ENCODE peak calls at places on chromosomes 12 and 14, in nine cellular contexts. One of them, this sample, is unnamed.

GRCh38 chr14:52007211-52007610 is 17.9 kb downstream of the RTRAF start:
- DNase-seq in stimulated activated CD8-positive, alpha-beta memory T cell treated with anti-CD3 and anti-CD28 coated beads, Interleukin-4, amount 100 ng/mL, for 4 hours: no peak
- DNase-seq in central memory CD4-positive, alpha-beta T cell: no peak
- DNase-seq in stomach: no peak
- DNase-seq in HTR-8/SVneo: no peak
- DNase-seq in GM13977: no peak
- DNase-seq in stromal cell of bone marrow: no peak
- DNase-seq in A549: no peak
- DNase-seq in RCC 7860: no peak
- DNase-seq in this sample: no peak

GRCh38 chr12:122861586-122861970 is 26.3 kb downstream of the HIP1R start:
- DNase-seq in stomach: no peak
- DNase-seq in HTR-8/SVneo: no peak
- DNase-seq in stromal cell of bone marrow: no peak
- DNase-seq in GM13977: no peak
- DNase-seq in central memory CD4-positive, alpha-beta T cell: no peak
- DNase-seq in RCC 7860: no peak
- DNase-seq in A549: no peak
- DNase-seq in stimulated activated CD8-positive, alpha-beta memory T cell treated with anti-CD3 and anti-CD28 coated beads, Interleukin-4, amount 100 ng/mL, for 4 hours: no peak
- DNase-seq in this sample: no peak

GRCh38 chr12:47802312-47802711 is 17.4 kb downstream of the HDAC7 start:
- DNase-seq in RCC 7860: no peak
- DNase-seq in stromal cell of bone marrow: no peak
- DNase-seq in stomach: no peak
- DNase-seq in A549: no peak
- DNase-seq in HTR-8/SVneo: no peak
- DNase-seq in GM13977: no peak
- DNase-seq in stimulated activated CD8-positive, alpha-beta memory T cell treated with anti-CD3 and anti-CD28 coated beads, Interleukin-4, amount 100 ng/mL, for 4 hours: no peak
- DNase-seq in central memory CD4-positive, alpha-beta T cell: no peak
- DNase-seq in this sample: no peak

GRCh38 chr12:74537126-74537706 is 419 bp upstream of the ATXN7L3B start:
- DNase-seq in HTR-8/SVneo: peak
- DNase-seq in RCC 7860: peak
- DNase-seq in stomach: no peak
- DNase-seq in GM13977: peak
- DNase-seq in central memory CD4-positive, alpha-beta T cell: no peak
- DNase-seq in stromal cell of bone marrow: peak
- DNase-seq in stimulated activated CD8-positive, alpha-beta memory T cell treated with anti-CD3 and anti-CD28 coated beads, Interleukin-4, amount 100 ng/mL, for 4 hours: no peak
- DNase-seq in A549: peak
- DNase-seq in this sample: no peak

GRCh38 chr12:26736563-26737486 is 96.2 kb downstream of the ITPR2 start:
- DNase-seq in RCC 7860: no peak
- DNase-seq in central memory CD4-positive, alpha-beta T cell: no peak
- DNase-seq in GM13977: no peak
- DNase-seq in A549: no peak
- DNase-seq in stimulated activated CD8-positive, alpha-beta memory T cell treated with anti-CD3 and anti-CD28 coated beads, Interleukin-4, amount 100 ng/mL, for 4 hours: no peak
- DNase-seq in stromal cell of bone marrow: no peak
- DNase-seq in HTR-8/SVneo: no peak
- DNase-seq in stomach: no peak
- DNase-seq in this sample: no peak

GRCh38 chr12:45667761-45668160 is 61.7 kb upstream of the ARID2 start:
- DNase-seq in A549: no peak
- DNase-seq in RCC 7860: no peak
- DNase-seq in GM13977: no peak
- DNase-seq in central memory CD4-positive, alpha-beta T cell: no peak
- DNase-seq in HTR-8/SVneo: no peak
- DNase-seq in stomach: no peak
- DNase-seq in stromal cell of bone marrow: no peak
- DNase-seq in stimulated activated CD8-positive, alpha-beta memory T cell treated with anti-CD3 and anti-CD28 coated beads, Interleukin-4, amount 100 ng/mL, for 4 hours: no peak
- DNase-seq in this sample: no peak

GRCh38 chr12:94609917-94610443 is 40.4 kb downstream of the TMCC3 start:
- DNase-seq in GM13977: no peak
- DNase-seq in stomach: peak
- DNase-seq in stimulated activated CD8-positive, alpha-beta memory T cell treated with anti-CD3 and anti-CD28 coated beads, Interleukin-4, amount 100 ng/mL, for 4 hours: no peak
- DNase-seq in central memory CD4-positive, alpha-beta T cell: no peak
- DNase-seq in HTR-8/SVneo: no peak
- DNase-seq in A549: no peak
- DNase-seq in RCC 7860: no peak
- DNase-seq in stromal cell of bone marrow: no peak
- DNase-seq in this sample: no peak

GRCh38 chr14:87044807-87045206 is 948.2 kb downstream of the GALC start:
- DNase-seq in stromal cell of bone marrow: no peak
- DNase-seq in GM13977: no peak
- DNase-seq in stimulated activated CD8-positive, alpha-beta memory T cell treated with anti-CD3 and anti-CD28 coated beads, Interleukin-4, amount 100 ng/mL, for 4 hours: no peak
- DNase-seq in stomach: no peak
- DNase-seq in HTR-8/SVneo: no peak
- DNase-seq in RCC 7860: no peak
- DNase-seq in A549: no peak
- DNase-seq in central memory CD4-positive, alpha-beta T cell: no peak
- DNase-seq in this sample: no peak

GRCh38 chr14:64465856-64466554 is 706 bp downstream of the AKAP5 start:
- DNase-seq in GM13977: no peak
- DNase-seq in HTR-8/SVneo: peak
- DNase-seq in A549: peak
- DNase-seq in stromal cell of bone marrow: no peak
- DNase-seq in stomach: no peak
- DNase-seq in central memory CD4-positive, alpha-beta T cell: no peak
- DNase-seq in stimulated activated CD8-positive, alpha-beta memory T cell treated with anti-CD3 and anti-CD28 coated beads, Interleukin-4, amount 100 ng/mL, for 4 hours: no peak
- DNase-seq in RCC 7860: no peak
- DNase-seq in this sample: no peak

GRCh38 chr14:64673329-64673728 is 30.9 kb upstream of the PLEKHG3 start:
- DNase-seq in stomach: no peak
- DNase-seq in central memory CD4-positive, alpha-beta T cell: no peak
- DNase-seq in HTR-8/SVneo: no peak
- DNase-seq in A549: no peak
- DNase-seq in GM13977: no peak
- DNase-seq in stimulated activated CD8-positive, alpha-beta memory T cell treated with anti-CD3 and anti-CD28 coated beads, Interleukin-4, amount 100 ng/mL, for 4 hours: no peak
- DNase-seq in RCC 7860: no peak
- DNase-seq in stromal cell of bone marrow: no peak
- DNase-seq in this sample: no peak

GRCh38 chr14:99717682-99718013 is 33.5 kb downstream of the CYP46A1 start:
- DNase-seq in stimulated activated CD8-positive, alpha-beta memory T cell treated with anti-CD3 and anti-CD28 coated beads, Interleukin-4, amount 100 ng/mL, for 4 hours: no peak
- DNase-seq in stomach: no peak
- DNase-seq in stromal cell of bone marrow: no peak
- DNase-seq in central memory CD4-positive, alpha-beta T cell: no peak
- DNase-seq in A549: no peak
- DNase-seq in GM13977: no peak
- DNase-seq in HTR-8/SVneo: no peak
- DNase-seq in RCC 7860: no peak
- DNase-seq in this sample: no peak